ENCODE peak calls at places on chromosomes 13 and 19, in seven cellular contexts. One of them, this sample, is unnamed.

GRCh38 chr19:38617283-38617763 is 430 bp downstream of the MAP4K1 start:
- DNase-seq in cardiac muscle cell: no peak
- DNase-seq in tibial artery: no peak
- DNase-seq in OCI-LY7: peak; percentile 59
- DNase-seq in progenitor cell of endocrine pancreas: no peak
- DNase-seq in fibroblast of pulmonary artery: no peak
- DNase-seq in mesothelial cell of epicardium: no peak
- DNase-seq in this sample: no peak

GRCh38 chr19:47230921-47231214 is at the start of gene BBC3:
- DNase-seq in fibroblast of pulmonary artery: no peak
- DNase-seq in cardiac muscle cell: no peak
- DNase-seq in OCI-LY7: no peak
- DNase-seq in progenitor cell of endocrine pancreas: no peak
- DNase-seq in mesothelial cell of epicardium: no peak
- DNase-seq in tibial artery: no peak
- DNase-seq in this sample: no peak

GRCh38 chr19:17796013-17796837 is 1.3 kb downstream of the B3GNT3 start:
- DNase-seq in fibroblast of pulmonary artery: no peak
- DNase-seq in mesothelial cell of epicardium: no peak
- DNase-seq in progenitor cell of endocrine pancreas: no peak
- DNase-seq in OCI-LY7: no peak
- DNase-seq in tibial artery: no peak
- DNase-seq in cardiac muscle cell: no peak
- DNase-seq in this sample: no peak

GRCh38 chr13:77351326-77351725 is 24.4 kb upstream of the MYCBP2 start:
- DNase-seq in mesothelial cell of epicardium: no peak
- DNase-seq in tibial artery: peak; percentile 34
- DNase-seq in fibroblast of pulmonary artery: no peak
- DNase-seq in progenitor cell of endocrine pancreas: no peak
- DNase-seq in OCI-LY7: no peak
- DNase-seq in cardiac muscle cell: no peak
- DNase-seq in this sample: no peak

GRCh38 chr13:109955598-109955997 is 169.2 kb upstream of the IRS2 start:
- DNase-seq in tibial artery: no peak
- DNase-seq in OCI-LY7: no peak
- DNase-seq in fibroblast of pulmonary artery: peak; percentile 65
- DNase-seq in mesothelial cell of epicardium: no peak
- DNase-seq in progenitor cell of endocrine pancreas: no peak
- DNase-seq in cardiac muscle cell: peak; percentile 85
- DNase-seq in this sample: no peak

GRCh38 chr19:40829205-40829604 is 21.0 kb downstream of the CYP2A6 start:
- DNase-seq in mesothelial cell of epicardium: no peak
- DNase-seq in OCI-LY7: no peak
- DNase-seq in tibial artery: no peak
- DNase-seq in progenitor cell of endocrine pancreas: no peak
- DNase-seq in fibroblast of pulmonary artery: no peak
- DNase-seq in cardiac muscle cell: no peak
- DNase-seq in this sample: no peak

GRCh38 chr13:113732961-113733950 is 25.8 kb upstream of the TMEM255B start:
- DNase-seq in mesothelial cell of epicardium: peak; percentile 12
- DNase-seq in tibial artery: no peak
- DNase-seq in progenitor cell of endocrine pancreas: no peak
- DNase-seq in fibroblast of pulmonary artery: no peak
- DNase-seq in OCI-LY7: no peak
- DNase-seq in cardiac muscle cell: no peak
- DNase-seq in this sample: no peak

GRCh38 chr19:15456871-15457700 is 7.3 kb downstream of the RASAL3 start:
- DNase-seq in fibroblast of pulmonary artery: no peak
- DNase-seq in cardiac muscle cell: no peak
- DNase-seq in tibial artery: no peak
- DNase-seq in mesothelial cell of epicardium: no peak
- DNase-seq in progenitor cell of endocrine pancreas: no peak
- DNase-seq in OCI-LY7: peak; percentile 42
- DNase-seq in this sample: peak; percentile 46

GRCh38 chr19:49474545-49474930 is 523 bp downstream of the FLT3LG start:
- DNase-seq in tibial artery: no peak
- DNase-seq in cardiac muscle cell: no peak
- DNase-seq in OCI-LY7: no peak
- DNase-seq in mesothelial cell of epicardium: no peak
- DNase-seq in fibroblast of pulmonary artery: no peak
- DNase-seq in progenitor cell of endocrine pancreas: no peak
- DNase-seq in this sample: no peak

GRCh38 chr13:30292325-30292724 is 15.0 kb downstream of the KATNAL1 start:
- DNase-seq in tibial artery: no peak
- DNase-seq in mesothelial cell of epicardium: no peak
- DNase-seq in OCI-LY7: peak; percentile 76
- DNase-seq in fibroblast of pulmonary artery: no peak
- DNase-seq in progenitor cell of endocrine pancreas: no peak
- DNase-seq in cardiac muscle cell: no peak
- DNase-seq in this sample: no peak

GRCh38 chr19:44904426-44904994 is 1.1 kb upstream of the APOE start:
- DNase-seq in fibroblast of pulmonary artery: no peak
- DNase-seq in OCI-LY7: peak; percentile 20
- DNase-seq in cardiac muscle cell: no peak
- DNase-seq in tibial artery: no peak
- DNase-seq in mesothelial cell of epicardium: no peak
- DNase-seq in progenitor cell of endocrine pancreas: no peak
- DNase-seq in this sample: no peak
- TF ChIP-seq CTCF in fibroblast of pulmonary artery: peak; percentile 22
- TF ChIP-seq CTCF in OCI-LY7: peak; percentile 73
- TF ChIP-seq CTCF in cardiac muscle cell: peak; percentile 33
- TF ChIP-seq CTCF in tibial artery: no peak
- TF ChIP-seq CTCF in mesothelial cell of epicardium: no peak
- TF ChIP-seq CTCF in progenitor cell of endocrine pancreas: peak; percentile 33
- TF ChIP-seq CTCF in this sample: peak; percentile 28

DNA sequence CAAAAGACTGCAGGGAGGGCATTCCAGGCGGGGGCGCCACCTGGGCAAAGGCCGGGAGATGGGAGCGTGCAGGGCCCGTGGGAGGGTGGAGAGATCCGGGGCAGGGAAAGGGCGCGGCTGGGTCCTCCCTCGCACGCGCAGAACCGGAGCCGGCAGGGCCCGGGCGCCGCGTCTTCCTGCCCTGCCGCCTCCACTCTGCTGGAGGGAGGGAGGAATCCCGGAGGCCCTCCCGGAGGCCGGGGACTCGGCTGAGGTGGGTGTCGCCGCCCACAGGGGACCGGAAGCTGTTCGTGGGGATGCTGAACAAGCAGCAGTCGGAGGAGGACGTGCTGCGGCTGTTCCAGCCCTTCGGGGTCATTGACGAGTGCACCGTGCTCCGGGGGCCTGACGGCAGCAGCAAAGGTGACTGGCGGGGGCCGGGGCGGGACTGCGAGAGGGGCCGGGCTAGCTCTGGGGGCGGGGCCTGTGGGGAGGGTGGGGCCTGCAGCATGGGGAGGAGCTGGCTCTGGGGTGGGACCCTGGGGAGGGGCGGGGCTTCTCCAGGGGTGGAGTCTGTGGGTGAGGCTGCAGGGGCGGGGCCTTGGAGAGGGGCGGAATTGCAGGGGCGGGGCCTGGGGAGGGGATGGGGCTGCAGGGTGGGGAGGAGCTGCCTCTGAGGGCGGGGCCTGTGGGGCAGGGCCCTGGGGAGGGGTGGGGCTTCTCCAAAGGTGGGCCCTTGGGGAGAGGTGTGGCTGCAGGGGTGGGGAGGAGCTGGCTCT is 51.3 kb downstream of the CELF5 start:
- DNase-seq in tibial artery: peak; percentile 26
- DNase-seq in mesothelial cell of epicardium: peak; percentile 61
- DNase-seq in progenitor cell of endocrine pancreas: peak; percentile 55
- DNase-seq in fibroblast of pulmonary artery: peak; percentile 78
- DNase-seq in OCI-LY7: peak; percentile 95
- DNase-seq in cardiac muscle cell: peak; percentile 81
- DNase-seq in this sample: peak; percentile 96
- TF ChIP-seq CTCF in tibial artery: no peak
- TF ChIP-seq CTCF in mesothelial cell of epicardium: no peak
- TF ChIP-seq CTCF in progenitor cell of endocrine pancreas: peak; percentile 64
- TF ChIP-seq CTCF in fibroblast of pulmonary artery: no peak
- TF ChIP-seq CTCF in OCI-LY7: peak; percentile 74
- TF ChIP-seq CTCF in cardiac muscle cell: no peak
- TF ChIP-seq CTCF in this sample: no peak

GRCh38 chr19:52391135-52391534 is 6.5 kb upstream of the ZNF528 start:
- DNase-seq in fibroblast of pulmonary artery: no peak
- DNase-seq in OCI-LY7: no peak
- DNase-seq in progenitor cell of endocrine pancreas: no peak
- DNase-seq in mesothelial cell of epicardium: no peak
- DNase-seq in cardiac muscle cell: no peak
- DNase-seq in tibial artery: no peak
- DNase-seq in this sample: no peak
- TF ChIP-seq CTCF in fibroblast of pulmonary artery: no peak
- TF ChIP-seq CTCF in OCI-LY7: peak; percentile 60
- TF ChIP-seq CTCF in progenitor cell of endocrine pancreas: peak; percentile 15
- TF ChIP-seq CTCF in mesothelial cell of epicardium: no peak
- TF ChIP-seq CTCF in cardiac muscle cell: no peak
- TF ChIP-seq CTCF in tibial artery: no peak
- TF ChIP-seq CTCF in this sample: peak; percentile 23

DNA sequence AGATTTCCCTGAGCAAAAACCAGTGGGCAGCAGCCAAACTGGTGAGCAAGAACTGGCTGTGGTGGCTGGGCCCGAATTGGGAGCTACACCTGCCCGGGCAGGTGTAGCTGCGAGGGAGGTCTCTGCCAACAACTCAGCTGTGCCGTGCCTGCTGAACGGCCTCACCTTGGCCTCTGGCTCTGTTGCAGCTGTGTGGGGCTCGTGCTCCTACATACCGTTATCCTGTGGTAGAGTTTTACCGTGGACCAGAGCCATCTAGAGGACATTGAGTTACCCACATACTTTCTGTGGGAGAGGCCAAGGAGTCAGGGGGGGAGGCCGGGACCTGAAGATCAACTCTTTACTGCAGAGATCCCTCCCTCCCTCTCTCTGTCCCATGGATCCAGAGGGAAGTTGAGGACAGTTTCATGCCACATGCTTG is 113.2 kb downstream of the TM9SF2 start:
- DNase-seq in mesothelial cell of epicardium: no peak
- DNase-seq in OCI-LY7: peak; percentile 48
- DNase-seq in tibial artery: no peak
- DNase-seq in progenitor cell of endocrine pancreas: no peak
- DNase-seq in cardiac muscle cell: peak; percentile 38
- DNase-seq in fibroblast of pulmonary artery: peak; percentile 33
- DNase-seq in this sample: no peak
- TF ChIP-seq CTCF in mesothelial cell of epicardium: no peak
- TF ChIP-seq CTCF in OCI-LY7: peak; percentile 54
- TF ChIP-seq CTCF in tibial artery: no peak
- TF ChIP-seq CTCF in progenitor cell of endocrine pancreas: peak; percentile 19
- TF ChIP-seq CTCF in cardiac muscle cell: peak; percentile 35
- TF ChIP-seq CTCF in fibroblast of pulmonary artery: peak; percentile 38
- TF ChIP-seq CTCF in this sample: peak; percentile 44

GRCh38 chr13:32453981-32454380 is 26.1 kb upstream of the N4BP2L1 start:
- DNase-seq in tibial artery: no peak
- DNase-seq in cardiac muscle cell: peak; percentile 66
- DNase-seq in fibroblast of pulmonary artery: peak; percentile 36
- DNase-seq in progenitor cell of endocrine pancreas: no peak
- DNase-seq in mesothelial cell of epicardium: no peak
- DNase-seq in OCI-LY7: no peak
- DNase-seq in this sample: no peak

GRCh38 chr13:32454886-32455593 is 27.1 kb upstream of the N4BP2L1 start:
- DNase-seq in cardiac muscle cell: no peak
- DNase-seq in mesothelial cell of epicardium: no peak
- DNase-seq in tibial artery: no peak
- DNase-seq in fibroblast of pulmonary artery: no peak
- DNase-seq in OCI-LY7: no peak
- DNase-seq in progenitor cell of endocrine pancreas: no peak
- DNase-seq in this sample: no peak

GRCh38 chr13:32455594-32455903 is 27.6 kb upstream of the N4BP2L1 start:
- DNase-seq in progenitor cell of endocrine pancreas: no peak
- DNase-seq in tibial artery: no peak
- DNase-seq in OCI-LY7: no peak
- DNase-seq in cardiac muscle cell: no peak
- DNase-seq in mesothelial cell of epicardium: no peak
- DNase-seq in fibroblast of pulmonary artery: no peak
- DNase-seq in this sample: no peak

GRCh38 chr13:32456591-32456990 is 28.7 kb upstream of the N4BP2L1 start:
- DNase-seq in mesothelial cell of epicardium: no peak
- DNase-seq in tibial artery: no peak
- DNase-seq in cardiac muscle cell: no peak
- DNase-seq in fibroblast of pulmonary artery: no peak
- DNase-seq in OCI-LY7: no peak
- DNase-seq in progenitor cell of endocrine pancreas: no peak
- DNase-seq in this sample: no peak
- TF ChIP-seq CTCF in mesothelial cell of epicardium: no peak
- TF ChIP-seq CTCF in tibial artery: no peak
- TF ChIP-seq CTCF in cardiac muscle cell: no peak
- TF ChIP-seq CTCF in fibroblast of pulmonary artery: no peak
- TF ChIP-seq CTCF in OCI-LY7: no peak
- TF ChIP-seq CTCF in progenitor cell of endocrine pancreas: no peak
- TF ChIP-seq CTCF in this sample: no peak

GRCh38 chr19:33468361-33469170 is 53.0 kb downstream of the PEPD start:
- DNase-seq in progenitor cell of endocrine pancreas: no peak
- DNase-seq in mesothelial cell of epicardium: no peak
- DNase-seq in tibial artery: no peak
- DNase-seq in fibroblast of pulmonary artery: no peak
- DNase-seq in OCI-LY7: no peak
- DNase-seq in cardiac muscle cell: no peak
- DNase-seq in this sample: no peak

GRCh38 chr19:33470686-33471085 is 50.9 kb downstream of the PEPD start:
- DNase-seq in cardiac muscle cell: no peak
- DNase-seq in mesothelial cell of epicardium: no peak
- DNase-seq in OCI-LY7: no peak
- DNase-seq in tibial artery: no peak
- DNase-seq in fibroblast of pulmonary artery: no peak
- DNase-seq in progenitor cell of endocrine pancreas: no peak
- DNase-seq in this sample: no peak

GRCh38 chr19:33467851-33468250 is 53.7 kb downstream of the PEPD start:
- DNase-seq in fibroblast of pulmonary artery: no peak
- DNase-seq in cardiac muscle cell: no peak
- DNase-seq in OCI-LY7: no peak
- DNase-seq in tibial artery: no peak
- DNase-seq in mesothelial cell of epicardium: no peak
- DNase-seq in progenitor cell of endocrine pancreas: no peak
- DNase-seq in this sample: no peak

GRCh38 chr19:33470040-33470330 is 51.6 kb downstream of the PEPD start:
- DNase-seq in fibroblast of pulmonary artery: no peak
- DNase-seq in cardiac muscle cell: no peak
- DNase-seq in mesothelial cell of epicardium: no peak
- DNase-seq in tibial artery: no peak
- DNase-seq in OCI-LY7: no peak
- DNase-seq in progenitor cell of endocrine pancreas: no peak
- DNase-seq in this sample: no peak

GRCh38 chr19:33469171-33470039 is 52.2 kb downstream of the PEPD start:
- DNase-seq in fibroblast of pulmonary artery: no peak
- DNase-seq in OCI-LY7: no peak
- DNase-seq in cardiac muscle cell: no peak
- DNase-seq in mesothelial cell of epicardium: no peak
- DNase-seq in progenitor cell of endocrine pancreas: no peak
- DNase-seq in tibial artery: no peak
- DNase-seq in this sample: no peak
- TF ChIP-seq CTCF in fibroblast of pulmonary artery: no peak
- TF ChIP-seq CTCF in OCI-LY7: no peak
- TF ChIP-seq CTCF in cardiac muscle cell: no peak
- TF ChIP-seq CTCF in mesothelial cell of epicardium: no peak
- TF ChIP-seq CTCF in progenitor cell of endocrine pancreas: no peak
- TF ChIP-seq CTCF in tibial artery: no peak
- TF ChIP-seq CTCF in this sample: no peak